ENCODE peak calls at places on chromosomes 6 and 20, in four cellular contexts. R, S, I and A are unnamed samples. For H3K27me3 and H3K4me1, the result is how much of the 10 kb centered on the place peaks cover.

GRCh38 chr20:62692176-62692575 is 16.5 kb upstream of the NTSR1 start:
- DNase-seq in I (no peak), R (no peak), S (peak), A (no peak)

GRCh38 chr6:73508776-73509175 is 12.1 kb downstream of the EEF1A1 start:
- DNase-seq in I (no peak), R (no peak), S (no peak), A (no peak)

GRCh38 chr6:2977290-2977689 is 5.9 kb upstream of the SERPINB6 start:
- DNase-seq in R (no peak), S (no peak), I (no peak), A (no peak)

GRCh38 chr6:83824388-83824801 is 28.8 kb upstream of the RIPPLY2 start:
- DNase-seq in S (no peak), R (no peak), I (no peak), A (no peak)

GRCh38 chr6:163588211-163588919 is 173.8 kb downstream of the QKI start:
- DNase-seq in I (no peak), S (no peak), R (no peak), A (no peak)

GRCh38 chr6:72952808-72953630 is 272.3 kb downstream of the KHDC1L start:
- DNase-seq in S (no peak), R (no peak), I (no peak), A (no peak)

GRCh38 chr6:1735239-1735803 is 125.6 kb downstream of the FOXC1 start:
- DNase-seq in R (no peak), S (peak), I (no peak), A (no peak)

GRCh38 chr6:38116248-38116647 is 296.7 kb downstream of the ZFAND3 start:
- DNase-seq in S (peak), R (no peak), I (no peak), A (no peak)

GRCh38 chr6:124961784-124962611 is at the start of gene RNF217:
- DNase-seq in R (peak), S (peak), I (peak), A (peak)

GRCh38 chr6:166693880-166694279 is 66.8 kb upstream of the RPS6KA2 start:
- DNase-seq in S (no peak), I (no peak), R (no peak), A (no peak)

GRCh38 chr6:10014561-10014960 is 400.3 kb downstream of the TFAP2A start:
- DNase-seq in I (no peak), R (no peak), S (no peak), A (no peak)

GRCh38 chr6:3438190-3439167 is 18.4 kb downstream of the SLC22A23 start:
- DNase-seq in I (no peak), S (no peak), R (no peak), A (no peak)

GRCh38 chr20:36094497-36094896 is 60.0 kb upstream of the EPB41L1 start:
- DNase-seq in S (no peak), I (peak), R (no peak), A (no peak)

GRCh38 chr20:1391640-1392442 is 1.0 kb downstream of the FKBP1A start:
- DNase-seq in I (peak), S (peak), R (no peak), A (no peak)

GRCh38 chr20:8399963-8400362 is 267.9 kb downstream of the PLCB1 start:
- DNase-seq in I (no peak), S (no peak), R (no peak), A (no peak)

GRCh38 chr6:44298055-44298803 is 14.9 kb downstream of the AARS2 start:
- DNase-seq in S (no peak), R (no peak), I (no peak), A (no peak)

GRCh38 chr20:6426287-6426891 is 303.6 kb upstream of the FERMT1 start:
- DNase-seq in I (no peak), S (no peak), R (no peak), A (no peak)

GRCh38 chr20:10800288-10800687 is 126.5 kb upstream of the JAG1 start:
- DNase-seq in I (no peak), S (no peak), R (no peak), A (no peak)

GRCh38 chr6:157464653-157465535 is 83.9 kb downstream of the ZDHHC14 start:
- DNase-seq in S (no peak), I (no peak), R (no peak), A (no peak)

GRCh38 chr6:154229796-154230195 is 126.8 kb downstream of the IPCEF1 start:
- DNase-seq in I (no peak), R (no peak), S (no peak), A (no peak)

GRCh38 chr20:54625497-54625896 is 150.1 kb downstream of the DOK5 start:
- DNase-seq in I (no peak), R (no peak), S (no peak), A (no peak)

GRCh38 chr6:64807785-64808184 is 899.2 kb downstream of the EYS start:
- DNase-seq in S (no peak), I (no peak), R (no peak), A (no peak)

GRCh38 chr6:117448732-117449131 is 23.0 kb upstream of the ROS1 start:
- DNase-seq in I (no peak), R (no peak), S (no peak), A (no peak)

GRCh38 chr20:26216025-26216424 is 519.4 kb upstream of the ZNF337 start:
- DNase-seq in I (no peak), R (no peak), S (no peak), A (no peak)

GRCh38 chr6:163180874-163181541 is 233.5 kb upstream of the QKI start:
- DNase-seq in R (no peak), I (peak), S (peak), A (peak)

GRCh38 chr6:133254552-133255228 is 13.5 kb downstream of the EYA4 start:
- DNase-seq in S (no peak), I (no peak), R (no peak), A (no peak)

GRCh38 chr6:104332407-104332806 is 527.3 kb downstream of the HACE1 start:
- DNase-seq in I (no peak), S (no peak), R (no peak), A (no peak)

GRCh38 chr6:136655251-136656014 is 105.2 kb upstream of the MAP7 start:
- DNase-seq in I (no peak), R (no peak), S (peak), A (no peak)

GRCh38 chr6:154482858-154483257 is 27.6 kb downstream of the CNKSR3 start:
- DNase-seq in S (no peak), R (no peak), I (no peak), A (no peak)

GRCh38 chr6:166087246-166087645 is 80.4 kb downstream of the TBXT start:
- DNase-seq in S (no peak), I (no peak), R (no peak), A (no peak)

GRCh38 chr6:161161889-161162624 is 111.8 kb downstream of the AGPAT4 start:
- DNase-seq in S (no peak), R (no peak), I (no peak), A (no peak)

GRCh38 chr6:117531758-117532276 is 49.3 kb downstream of the DCBLD1 start:
- DNase-seq in I (no peak), R (no peak), S (no peak), A (no peak)

GRCh38 chr6:108619431-108620197 is 58.9 kb downstream of the FOXO3 start:
- DNase-seq in I (no peak), R (no peak), S (no peak), A (no peak)

GRCh38 chr6:21067521-21067920 is 526.0 kb upstream of the SOX4 start:
- DNase-seq in I (no peak), S (no peak), R (no peak), A (no peak)

GRCh38 chr6:166771701-166772100 is 144.7 kb upstream of the RPS6KA2 start:
- DNase-seq in R (no peak), S (no peak), I (no peak), A (peak)

GRCh38 chr20:10771435-10772140 is 97.8 kb upstream of the JAG1 start:
- DNase-seq in S (no peak), I (no peak), R (no peak), A (no peak)

GRCh38 chr6:31875852-31876251 is 2.9 kb downstream of the SLC44A4 start:
- DNase-seq in S (no peak), R (no peak), I (no peak), A (no peak)

GRCh38 chr6:31874836-31875572 is 3.8 kb downstream of the SLC44A4 start:
- DNase-seq in S (no peak), I (no peak), R (peak), A (no peak)

GRCh38 chr6:31870385-31870921 is 7.8 kb upstream of the NEU1 start:
- DNase-seq in S (peak), R (no peak), I (no peak), A (no peak)

GRCh38 chr6:31874084-31874670 is 4.6 kb downstream of the SLC44A4 start:
- DNase-seq in S (peak), I (no peak), R (no peak), A (no peak)

GRCh38 chr6:31871068-31871659 is 7.6 kb downstream of the SLC44A4 start:
- DNase-seq in S (no peak), I (no peak), R (no peak), A (no peak)
- H3K27ac ChIP-seq in S (no peak), I (no peak), R (no peak), A (no peak)

GRCh38 chr20:32052792-32053362 is 835 bp downstream of the HCK start:
- DNase-seq in S (peak), I (peak), R (no peak), A (peak)
- H3K27me3 ChIP-seq in S (under half), I (under half), R (under half), A (under half)

GRCh38 chr6:25017932-25018581 is 82.3 kb upstream of the RIPOR2 start:
- DNase-seq in I (peak), R (no peak), S (peak), A (peak)
- H3K4me1 ChIP-seq in I (under half), R (under half), S (under half), A (under half)

DNA sequence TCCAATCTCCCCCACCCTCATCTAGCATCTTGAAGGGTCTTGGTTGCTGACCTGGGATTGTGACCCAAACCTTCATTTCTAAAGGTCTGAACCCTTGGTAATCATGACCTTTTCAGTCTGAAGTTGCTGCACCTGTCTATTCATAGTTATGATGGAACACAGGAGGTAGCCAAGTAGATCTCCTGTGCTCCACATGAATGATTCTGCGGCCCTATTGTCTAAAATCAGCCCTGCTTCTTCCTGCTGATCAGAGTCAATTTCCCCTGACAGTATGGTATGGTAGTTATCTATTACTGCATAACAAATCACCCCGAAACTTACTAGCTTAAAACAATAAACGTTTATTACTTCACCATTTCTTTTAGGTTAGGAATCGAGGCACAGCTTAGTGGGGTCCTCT is 9.0 kb downstream of the OR2B6 start:
- DNase-seq in R (no peak), I (no peak), S (no peak), A (no peak)
- H3K27ac ChIP-seq in R (no peak), I (no peak), S (no peak), A (no peak)

GRCh38 chr6:35396991-35397390 is 54.6 kb downstream of the PPARD start:
- DNase-seq in R (peak), S (no peak), I (peak), A (no peak)
- H3K27me3 ChIP-seq in R (under half), S (under half), I (under half), A (under half)

GRCh38 chr6:49038294-49038693 is 424.8 kb downstream of the MMUT start:
- DNase-seq in R (no peak), I (no peak), S (no peak), A (no peak)
- H3K4me1 ChIP-seq in R (under half), I (under half), S (under half), A (under half)

DNA sequence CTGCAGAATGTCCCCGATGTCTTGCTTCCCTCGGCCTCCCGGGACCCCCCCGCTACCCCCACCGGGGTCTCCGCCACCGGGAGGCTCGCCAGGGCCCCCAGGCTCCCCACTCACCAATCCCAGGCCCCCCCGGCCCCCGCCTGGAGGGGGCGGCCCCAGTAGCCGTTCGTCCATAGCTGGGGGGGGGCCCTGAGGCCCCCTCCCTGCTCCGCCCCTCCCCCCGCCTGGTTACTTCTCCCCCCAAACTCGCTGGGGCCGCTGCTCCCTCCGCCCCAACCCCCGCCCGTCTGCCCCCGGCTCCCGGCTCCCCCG is 304 bp downstream of the PBX2 start:
- DNase-seq in I (peak), R (no peak), S (no peak), A (no peak)
- H3K27ac ChIP-seq in I (peak), R (peak), S (peak), A (peak)